ENCODE peak calls at places on chromosomes 2 and 18, in eight cellular contexts. Z is astrocyte of the cerebellum, F is heart left ventricle, N is mucosa of descending colon, U is epithelial cell of esophagus, S is osteocyte, B is AG09319, A is fibroblast of lung. M is an unnamed sample.

GRCh38 chr2:229160984-229161383 is 110.1 kb downstream of the PID1 start:
- DNase-seq in Z (no peak), F (no peak), N (no peak), U (no peak), S (no peak), B (no peak), A (no peak), M (no peak)

GRCh38 chr2:205017381-205017780 is 472.1 kb downstream of the PARD3B start:
- DNase-seq in Z (no peak), F (no peak), N (no peak), U (no peak), S (no peak), B (no peak), A (no peak), M (no peak)

GRCh38 chr2:15735738-15736326 is 144.2 kb downstream of the DDX1 start:
- DNase-seq in Z (no peak), F (no peak), N (no peak), U (no peak), S (no peak), B (no peak), A (no peak), M (no peak)

GRCh38 chr2:96111823-96112500 is 4.4 kb downstream of the ADRA2B start:
- DNase-seq in Z (no peak), F (no peak), N (peak; percentile 38), U (no peak), S (no peak), B (no peak), A (no peak), M (no peak)

GRCh38 chr2:96146151-96146880 is 1.1 kb upstream of the DUSP2 start:
- DNase-seq in Z (no peak), F (peak; percentile 58), N (peak; percentile 88), U (peak; percentile 22), S (no peak), B (no peak), A (peak; percentile 77), M (no peak)

GRCh38 chr2:145091011-145091744 is 571.3 kb upstream of the ZEB2 start:
- DNase-seq in Z (no peak), F (no peak), N (no peak), U (no peak), S (no peak), B (no peak), A (peak; percentile 89), M (no peak)

GRCh38 chr2:88545118-88545517 is 82.1 kb downstream of the EIF2AK3 start:
- DNase-seq in Z (no peak), F (no peak), N (no peak), U (peak; percentile 54), S (no peak), B (no peak), A (peak; percentile 21), M (peak; percentile 34)

GRCh38 chr18:78678318-78678695 is 301.3 kb upstream of the SALL3 start:
- DNase-seq in Z (no peak), F (no peak), N (no peak), U (no peak), S (no peak), B (no peak), A (no peak), M (no peak)

GRCh38 chr2:217418544-217418943 is 558.7 kb upstream of the TNP1 start:
- DNase-seq in Z (no peak), F (no peak), N (no peak), U (no peak), S (no peak), B (no peak), A (no peak), M (no peak)

GRCh38 chr18:58402951-58403702 is 225.8 kb downstream of the ALPK2 start:
- DNase-seq in Z (no peak), F (no peak), N (no peak), U (no peak), S (no peak), B (no peak), A (no peak), M (no peak)

GRCh38 chr2:46555011-46555410 is 75.6 kb downstream of the TMEM247 start:
- DNase-seq in Z (no peak), F (no peak), N (no peak), U (no peak), S (no peak), B (no peak), A (no peak), M (peak; percentile 30)

DNA sequence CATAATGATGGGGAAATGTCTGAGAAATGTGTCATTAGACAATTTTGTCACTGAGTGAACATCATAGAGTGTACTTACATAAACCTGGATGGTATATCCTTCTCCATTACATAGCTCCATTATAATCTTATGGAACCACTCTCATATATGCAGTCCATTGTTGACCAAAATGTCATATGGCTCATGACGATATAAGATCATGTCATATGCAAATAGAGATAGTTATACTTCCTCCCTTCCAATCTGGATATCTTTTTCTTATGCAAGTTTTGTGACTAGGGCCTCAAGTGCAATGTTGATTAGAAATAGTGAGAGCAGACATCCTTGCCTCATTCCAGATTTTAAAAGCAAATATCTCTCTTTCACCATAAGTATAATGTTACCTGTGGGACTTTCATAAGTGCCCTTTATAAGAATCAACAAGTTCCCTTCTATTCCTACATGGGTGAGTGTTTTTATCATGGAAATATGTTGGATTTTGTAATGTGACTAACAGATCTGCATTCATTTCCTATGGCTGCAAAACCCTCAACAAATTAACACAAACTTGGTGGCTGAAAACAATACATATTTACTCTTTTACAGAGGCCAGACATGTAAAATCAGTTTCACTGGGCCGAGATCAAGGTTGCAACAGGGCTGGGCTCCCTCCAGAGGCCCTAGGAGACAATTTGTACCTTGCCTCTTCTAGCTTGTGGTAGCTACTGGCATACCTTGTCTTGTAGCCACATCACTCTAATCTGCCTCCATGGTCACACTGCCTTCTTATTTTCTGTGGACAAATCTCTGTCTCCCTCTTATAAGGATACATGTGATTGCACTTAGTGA is 21.6 kb upstream of the SULT1C4 start:
- DNase-seq in Z (no peak), F (no peak), N (no peak), U (no peak), S (no peak), B (no peak), A (no peak), M (no peak)
- TF ChIP-seq CTCF in Z (no peak), F (no peak), N (no peak), U (no peak), S (no peak), B (no peak), A (no peak), M (no peak)

DNA sequence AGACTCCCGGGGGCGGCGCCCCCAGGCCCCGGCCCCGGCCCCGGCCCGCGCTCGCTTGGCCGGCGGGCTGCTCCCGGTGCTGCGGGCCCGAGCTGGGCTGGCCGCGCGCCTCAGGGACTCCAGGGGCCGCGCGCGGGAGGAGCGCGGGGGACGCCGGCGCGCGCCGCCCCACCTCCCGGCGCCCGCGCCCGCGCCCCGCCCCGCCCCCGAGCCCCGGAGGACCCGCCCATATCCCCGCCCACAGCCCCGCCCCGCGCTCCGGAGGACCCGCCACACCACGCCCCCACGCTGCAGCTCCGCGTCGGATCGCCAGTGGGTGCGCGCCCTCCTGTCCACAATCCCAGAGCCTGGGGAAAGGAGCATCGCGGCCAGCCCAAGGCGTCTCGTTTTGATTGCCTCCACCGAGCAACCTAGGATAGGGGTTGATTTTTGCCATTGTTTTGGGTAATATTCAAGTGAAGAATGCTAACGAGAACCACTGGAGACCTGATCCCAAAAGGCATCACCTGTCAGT is at the start of gene PARD6G:
- DNase-seq in Z (peak; percentile 33), F (peak; percentile 88), N (peak; percentile 77), U (peak; percentile 81), S (peak; percentile 94), B (peak; percentile 16), A (peak; percentile 66), M (peak; percentile 90)
- TF ChIP-seq CTCF in Z (peak; percentile 26), F (peak; percentile 14), N (no peak), U (peak; percentile 13), S (peak; percentile 29), B (peak; percentile 29), A (no peak), M (no peak)

GRCh38 chr2:85718885-85719487 is 24.8 kb downstream of the GNLY start:
- DNase-seq in Z (no peak), F (peak; percentile 7), N (no peak), U (no peak), S (no peak), B (no peak), A (no peak), M (no peak)

GRCh38 chr2:85719609-85720240 is 25.6 kb downstream of the GNLY start:
- DNase-seq in Z (no peak), F (peak; percentile 41), N (no peak), U (no peak), S (no peak), B (no peak), A (no peak), M (no peak)

GRCh38 chr2:85716346-85716880 is 22.3 kb downstream of the GNLY start:
- DNase-seq in Z (no peak), F (no peak), N (no peak), U (no peak), S (no peak), B (no peak), A (no peak), M (no peak)

GRCh38 chr2:85717308-85718005 is 23.3 kb downstream of the GNLY start:
- DNase-seq in Z (no peak), F (no peak), N (no peak), U (no peak), S (no peak), B (peak; percentile 90), A (peak; percentile 43), M (no peak)

DNA sequence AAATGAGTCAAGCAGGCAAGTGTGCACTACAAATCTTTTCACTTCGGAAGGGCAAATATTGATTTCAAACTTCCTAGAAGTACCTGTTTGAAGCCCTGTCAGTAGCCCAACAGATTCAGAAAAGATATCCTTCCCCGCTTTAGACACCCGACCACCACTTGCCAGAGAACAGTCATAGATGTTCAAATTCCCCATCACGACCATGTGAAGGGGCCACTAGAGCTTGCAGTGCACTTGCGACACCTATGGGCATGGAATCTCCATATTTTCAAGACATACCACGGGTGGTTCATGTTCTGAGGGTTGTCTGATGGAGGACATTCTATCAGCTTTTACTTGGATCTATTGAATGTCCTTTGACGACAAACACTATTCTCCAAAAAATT is 23.8 kb downstream of the GNLY start:
- DNase-seq in Z (no peak), F (peak; percentile 3), N (no peak), U (no peak), S (no peak), B (no peak), A (no peak), M (no peak)
- TF ChIP-seq CTCF in Z (no peak), F (no peak), N (no peak), U (no peak), S (peak; percentile 17), B (no peak), A (no peak), M (no peak)

GRCh38 chr2:80852079-80852807 is 547.7 kb upstream of the LRRTM1 start:
- DNase-seq in Z (no peak), F (no peak), N (no peak), U (no peak), S (no peak), B (no peak), A (no peak), M (no peak)

GRCh38 chr2:80856227-80856626 is 551.7 kb upstream of the LRRTM1 start:
- DNase-seq in Z (no peak), F (no peak), N (no peak), U (no peak), S (no peak), B (no peak), A (no peak), M (no peak)

GRCh38 chr2:80854831-80855230 is 550.3 kb upstream of the LRRTM1 start:
- DNase-seq in Z (no peak), F (no peak), N (no peak), U (no peak), S (no peak), B (no peak), A (no peak), M (no peak)

DNA sequence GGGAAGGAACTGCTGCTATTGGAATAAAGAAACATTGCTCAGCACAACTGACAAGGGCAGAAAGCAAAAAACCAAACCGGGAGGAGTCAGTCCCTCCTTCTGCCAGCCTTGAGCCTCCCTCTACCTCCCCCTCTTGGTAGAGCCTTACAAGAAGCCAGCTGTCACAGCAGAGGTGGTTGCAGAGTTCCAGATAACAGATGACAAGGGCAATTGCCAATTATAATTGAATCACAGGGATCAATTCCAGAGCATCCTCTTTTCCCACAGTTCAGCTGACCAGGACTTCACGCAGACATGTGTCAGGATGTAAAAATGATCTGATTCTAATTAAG is 548.2 kb upstream of the LRRTM1 start:
- DNase-seq in Z (no peak), F (no peak), N (no peak), U (no peak), S (no peak), B (no peak), A (no peak), M (peak; percentile 33)
- TF ChIP-seq CTCF in Z (no peak), F (no peak), N (no peak), U (no peak), S (no peak), B (no peak), A (no peak), M (no peak)

M was measured in glutamatergic neuron.